ENCODE peak calls at places on chromosomes 11 and 22, in five cellular contexts. G is MM.1S, P is testis, T is upper lobe of right lung, X is endothelial cell of umbilical vein. F is an unnamed sample.
A peak's percentile ranks its signal among the peaks of the same experiment; 100 is the strongest.

GRCh38 chr11:45930031-45930794 is 7.8 kb downstream of the LARGE2 start:
- DNase-seq in G (peak; percentile 83), P (no peak), T (peak; percentile 73), X (no peak), F (peak; percentile 86)

GRCh38 chr22:48740731-48741405 is 1086.8 kb downstream of the BRD1 start:
- DNase-seq in G (no peak), P (no peak), T (no peak), X (no peak), F (no peak)

GRCh38 chr11:35218956-35219355 is 80.0 kb downstream of the CD44 start:
- DNase-seq in G (no peak), P (no peak), T (no peak), X (no peak), F (no peak)

GRCh38 chr11:130166457-130166784 is 6.8 kb downstream of the ST14 start:
- DNase-seq in G (no peak), P (no peak), T (no peak), X (peak; percentile 32), F (no peak)

GRCh38 chr11:129283141-129283540 is 91.0 kb upstream of the ARHGAP32 start:
- DNase-seq in G (no peak), P (no peak), T (no peak), X (no peak), F (no peak)

GRCh38 chr11:129425214-129425613 is 49.6 kb downstream of the BARX2 start:
- DNase-seq in G (no peak), P (no peak), T (no peak), X (no peak), F (no peak)

GRCh38 chr22:42389137-42389536 is 43.1 kb downstream of the NFAM1 start:
- DNase-seq in G (no peak), P (no peak), T (no peak), X (no peak), F (no peak)

GRCh38 chr11:31856248-31856647 is 45.1 kb upstream of the PAX6 start:
- DNase-seq in G (no peak), P (no peak), T (no peak), X (no peak), F (no peak)

GRCh38 chr11:2990617-2991476 is 1.3 kb downstream of the NAP1L4 start:
- DNase-seq in G (peak; percentile 38), P (peak; percentile 45), T (no peak), X (peak; percentile 45), F (no peak)

GRCh38 chr11:62575156-62575555 is 1.5 kb upstream of the EEF1G start:
- DNase-seq in G (no peak), P (no peak), T (peak; percentile 66), X (no peak), F (no peak)

GRCh38 chr11:99020324-99021225 is at the start of gene CNTN5:
- DNase-seq in G (peak; percentile 91), P (peak; percentile 61), T (peak; percentile 70), X (no peak), F (no peak)

GRCh38 chr11:70183483-70184176 is 19.5 kb upstream of the FADD start:
- DNase-seq in G (no peak), P (no peak), T (no peak), X (no peak), F (no peak)

GRCh38 chr22:41512421-41513194 is 31.7 kb downstream of the POLR3H start:
- DNase-seq in G (no peak), P (peak; percentile 59), T (no peak), X (no peak), F (no peak)

DNA sequence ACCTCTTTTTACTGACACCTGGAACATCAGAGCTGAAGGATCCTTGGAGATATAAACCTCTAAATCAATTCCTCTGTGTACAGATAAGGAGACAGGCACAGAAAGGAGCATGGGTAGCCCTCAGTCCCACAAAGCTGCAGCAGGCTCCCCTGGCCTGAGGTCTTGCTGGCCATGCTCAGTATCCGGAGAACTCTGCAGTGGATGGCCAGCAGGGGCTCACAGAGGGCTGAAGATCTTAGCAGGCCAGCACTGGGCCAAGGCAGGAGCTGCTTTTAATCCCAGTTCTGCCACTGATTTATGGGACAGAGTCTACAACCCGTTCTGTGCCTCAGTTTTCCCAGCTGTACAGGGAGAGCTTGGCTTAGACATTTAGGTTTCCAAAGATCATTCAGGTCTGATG is 52.6 kb upstream of the LRRC32 start:
- DNase-seq in G (no peak), P (no peak), T (no peak), X (no peak), F (no peak)
- TF ChIP-seq CTCF in G (no peak), P (no peak), T (no peak), X (no peak), F (peak; percentile 5)

GRCh38 chr22:27796118-27796517 is 5.4 kb downstream of the MN1 start:
- DNase-seq in G (no peak), P (no peak), T (no peak), X (no peak), F (no peak)
- H3K4me3 ChIP-seq in G (no peak overlapping the region), P (no peak overlapping the region), T (no peak overlapping the region), X (no peak overlapping the region), F (no peak overlapping the region)

GRCh38 chr22:32355760-32356159 is 1.9 kb upstream of the RFPL3 start:
- DNase-seq in G (no peak), P (no peak), T (no peak), X (no peak), F (no peak)
- TF ChIP-seq CTCF in G (no peak), P (no peak), T (no peak), X (no peak), F (no peak)

GRCh38 chr22:29305836-29306174 is 645 bp upstream of the GAS2L1 start:
- DNase-seq in G (no peak), P (no peak), T (no peak), X (no peak), F (no peak)
- H3K4me3 ChIP-seq in G (peak overlapping the region; percentile 77), P (peak overlapping the region; percentile 86), T (peak overlapping the region; percentile 85), X (peak overlapping the region; percentile 85), F (no peak overlapping the region)

GRCh38 chr22:34057726-34058125 is 137.4 kb upstream of the LARGE1 start:
- DNase-seq in G (no peak), P (no peak), T (no peak), X (no peak), F (no peak)

DNA sequence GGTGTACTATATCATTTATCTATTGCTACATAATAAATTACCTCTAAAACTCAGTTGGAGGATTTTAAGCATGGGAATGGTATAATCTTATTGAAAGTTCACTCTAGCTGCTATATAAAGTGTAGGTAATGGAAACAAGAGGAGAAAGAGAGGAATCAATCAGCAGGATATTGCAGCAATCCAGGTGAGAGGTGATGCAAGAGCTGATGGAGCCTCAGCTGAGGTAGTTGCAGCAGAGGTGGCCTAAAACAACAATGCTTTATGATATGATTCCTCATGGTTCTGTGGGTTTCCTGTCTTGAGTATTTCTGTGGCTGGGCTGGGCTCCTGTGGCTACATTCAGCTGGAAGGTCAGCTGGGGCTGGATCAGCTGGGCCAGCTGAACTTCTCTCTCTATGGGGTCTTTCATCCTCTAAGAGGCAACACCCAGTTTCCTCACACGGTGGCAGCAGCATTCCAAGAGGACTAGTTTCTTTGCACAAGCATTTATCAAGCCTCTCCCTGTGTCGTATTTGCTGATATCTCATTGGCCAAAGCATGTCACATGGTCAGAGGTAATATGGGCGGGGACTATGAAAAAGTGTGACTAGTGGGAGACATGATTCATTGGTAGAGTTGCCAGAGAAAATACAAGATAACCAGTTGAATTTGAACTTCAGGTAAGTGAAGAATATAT is 135.4 kb upstream of the LARGE1 start:
- DNase-seq in G (peak; percentile 56), P (peak; percentile 14), T (no peak), X (no peak), F (peak; percentile 0)
- TF ChIP-seq CTCF in G (peak; percentile 47), P (no peak), T (no peak), X (no peak), F (no peak)

GRCh38 chr11:67671211-67671520 is 3.3 kb downstream of the ALDH3B2 start:
- DNase-seq in G (no peak), P (no peak), T (no peak), X (no peak), F (no peak)

GRCh38 chr11:67674442-67674871 is at the start of gene ALDH3B2:
- DNase-seq in G (no peak), P (no peak), T (peak; percentile 76), X (no peak), F (no peak)

GRCh38 chr11:67673358-67673757 is 1.1 kb downstream of the ALDH3B2 start:
- DNase-seq in G (no peak), P (no peak), T (peak; percentile 39), X (no peak), F (no peak)

GRCh38 chr11:67675058-67675747 is 780 bp upstream of the ALDH3B2 start:
- DNase-seq in G (no peak), P (no peak), T (peak; percentile 52), X (no peak), F (no peak)

GRCh38 chr11:67673902-67674301 is 521 bp downstream of the ALDH3B2 start:
- DNase-seq in G (no peak), P (no peak), T (peak; percentile 42), X (no peak), F (no peak)
- H3K4me3 ChIP-seq in G (no peak overlapping the region), P (no peak overlapping the region), T (no peak overlapping the region), X (no peak overlapping the region), F (no peak overlapping the region)

DNA sequence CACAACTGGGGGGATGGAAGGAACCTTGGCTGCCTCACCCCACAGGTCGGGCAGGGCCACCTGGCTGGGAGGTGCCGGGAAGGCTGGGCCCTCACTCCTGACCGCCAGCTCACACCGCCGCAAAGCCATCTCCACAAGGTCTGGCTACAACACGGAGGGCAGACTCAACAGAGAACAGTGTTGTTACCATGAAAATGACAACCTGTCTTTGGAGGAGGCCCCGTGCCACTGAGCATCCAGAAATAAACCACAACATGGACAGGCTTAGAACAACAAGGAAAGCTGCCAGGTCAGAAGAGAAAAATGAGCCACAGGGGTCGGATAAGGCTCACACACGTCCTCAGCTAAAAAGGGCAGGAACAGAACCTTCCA is 3.0 kb downstream of the DERL3 start:
- DNase-seq in G (no peak), P (no peak), T (peak; percentile 50), X (no peak), F (no peak)
- TF ChIP-seq CTCF in G (no peak), P (no peak), T (no peak), X (no peak), F (no peak)